ENCODE peak calls at places on chromosomes 2 and 18, in ten cellular contexts. F, N, G, Y, J, D, Z, O, A and M are unnamed samples.

GRCh38 chr18:23357992-23358594 is 95.0 kb upstream of the RIOK3 start:
- DNase-seq in F (no peak), N (no peak), G (no peak), Y (no peak), J (peak), D (peak), Z (no peak), O (no peak), A (peak), M (no peak)

GRCh38 chr2:153871231-153872221 is at the start of gene GALNT13:
- DNase-seq in F (peak), N (no peak), G (peak), Y (no peak), J (no peak), D (peak), Z (no peak), O (peak), A (peak), M (no peak)

GRCh38 chr2:201796478-201796865 is 9.9 kb upstream of the CDK15 start:
- DNase-seq in F (peak), N (no peak), G (no peak), Y (no peak), J (no peak), D (no peak), Z (no peak), O (no peak), A (no peak), M (no peak)

GRCh38 chr2:43848174-43848573 is 9.4 kb downstream of the ABCG8 start:
- DNase-seq in F (peak), N (no peak), G (no peak), Y (peak), J (no peak), D (no peak), Z (no peak), O (no peak), A (no peak), M (no peak)

GRCh38 chr2:24926602-24927252 is 6.7 kb upstream of the ADCY3 start:
- DNase-seq in F (no peak), N (peak), G (no peak), Y (peak), J (peak), D (peak), Z (no peak), O (no peak), A (peak), M (peak)

GRCh38 chr2:179104736-179105135 is 54.8 kb upstream of the CCDC141 start:
- DNase-seq in F (peak), N (no peak), G (no peak), Y (no peak), J (no peak), D (no peak), Z (no peak), O (no peak), A (no peak), M (no peak)

GRCh38 chr2:127463155-127463991 is 45.1 kb downstream of the PROC start:
- DNase-seq in F (no peak), N (no peak), G (no peak), Y (no peak), J (no peak), D (no peak), Z (no peak), O (no peak), A (no peak), M (no peak)

GRCh38 chr2:203706403-203706802 is at the start of gene CD28:
- DNase-seq in F (peak), N (peak), G (no peak), Y (no peak), J (peak), D (peak), Z (peak), O (no peak), A (no peak), M (no peak)

GRCh38 chr18:45666520-45666919 is 51.2 kb downstream of the SLC14A2 start:
- DNase-seq in F (peak), N (no peak), G (no peak), Y (no peak), J (no peak), D (peak), Z (peak), O (no peak), A (no peak), M (no peak)

GRCh38 chr2:73235315-73236028 is 1.4 kb downstream of the CCT7 start:
- DNase-seq in F (no peak), N (no peak), G (no peak), Y (no peak), J (no peak), D (no peak), Z (no peak), O (no peak), A (no peak), M (no peak)

GRCh38 chr18:26056291-26056690 is 34.1 kb downstream of the SS18 start:
- DNase-seq in F (no peak), N (no peak), G (no peak), Y (peak), J (no peak), D (no peak), Z (no peak), O (no peak), A (no peak), M (no peak)

GRCh38 chr2:230907361-230908093 is 17.5 kb downstream of the GPR55 start:
- DNase-seq in F (no peak), N (no peak), G (no peak), Y (no peak), J (no peak), D (no peak), Z (no peak), O (no peak), A (no peak), M (no peak)

GRCh38 chr2:178796079-178796677 is 11.0 kb downstream of the TTN start:
- DNase-seq in F (peak), N (no peak), G (peak), Y (peak), J (no peak), D (peak), Z (no peak), O (peak), A (no peak), M (no peak)

GRCh38 chr18:55586841-55587240 is 1.2 kb downstream of the TCF4 start:
- DNase-seq in F (peak), N (no peak), G (no peak), Y (peak), J (no peak), D (no peak), Z (no peak), O (no peak), A (no peak), M (no peak)

GRCh38 chr2:224995419-224995818 is 46.8 kb downstream of the DOCK10 start:
- DNase-seq in F (no peak), N (no peak), G (no peak), Y (no peak), J (no peak), D (no peak), Z (no peak), O (no peak), A (no peak), M (no peak)